ENCODE peak calls at places on chromosomes 12 and 14, in four cellular contexts. One of them, this sample, is unnamed.
A peak's percentile ranks its signal among the peaks of the same experiment; 100 is the strongest.

GRCh38 chr14:96080571-96080970 is 41.4 kb downstream of the C14orf132 start:
- DNase-seq in IMR-90: no peak
- DNase-seq in gastrocnemius medialis: no peak
- DNase-seq in heart left ventricle: no peak
- DNase-seq in this sample: no peak

GRCh38 chr12:57008113-57008687 is 1.9 kb upstream of the ZBTB39 start:
- DNase-seq in IMR-90: peak; percentile 82
- DNase-seq in gastrocnemius medialis: no peak
- DNase-seq in heart left ventricle: no peak
- DNase-seq in this sample: peak; percentile 65

GRCh38 chr14:58871972-58872530 is 234.3 kb downstream of the DACT1 start:
- DNase-seq in IMR-90: peak; percentile 38
- DNase-seq in gastrocnemius medialis: no peak
- DNase-seq in heart left ventricle: no peak
- DNase-seq in this sample: no peak

GRCh38 chr14:60658116-60658515 is 8.8 kb upstream of the SIX1 start:
- DNase-seq in IMR-90: no peak
- DNase-seq in gastrocnemius medialis: no peak
- DNase-seq in heart left ventricle: no peak
- DNase-seq in this sample: no peak

GRCh38 chr12:91361864-91362263 is 179.2 kb upstream of the DCN start:
- DNase-seq in IMR-90: peak; percentile 60
- DNase-seq in gastrocnemius medialis: no peak
- DNase-seq in heart left ventricle: no peak
- DNase-seq in this sample: peak; percentile 9

GRCh38 chr12:2801044-2801783 is 6.4 kb downstream of the FKBP4 start:
- DNase-seq in IMR-90: no peak
- DNase-seq in gastrocnemius medialis: no peak
- DNase-seq in heart left ventricle: no peak
- DNase-seq in this sample: no peak

GRCh38 chr14:83463500-83464098 is 1929.9 kb upstream of the SEL1L start:
- DNase-seq in IMR-90: peak; percentile 70
- DNase-seq in gastrocnemius medialis: no peak
- DNase-seq in heart left ventricle: no peak
- DNase-seq in this sample: peak; percentile 0

GRCh38 chr12:80912906-80913769 is 24.6 kb downstream of the LIN7A start:
- DNase-seq in IMR-90: no peak
- DNase-seq in gastrocnemius medialis: no peak
- DNase-seq in heart left ventricle: no peak
- DNase-seq in this sample: no peak

GRCh38 chr14:61537567-61538463 is 157.5 kb upstream of the HIF1A start:
- DNase-seq in IMR-90: peak; percentile 90
- DNase-seq in gastrocnemius medialis: no peak
- DNase-seq in heart left ventricle: no peak
- DNase-seq in this sample: no peak

GRCh38 chr12:12358528-12358927 is 1.6 kb downstream of the BORCS5 start:
- DNase-seq in IMR-90: no peak
- DNase-seq in gastrocnemius medialis: no peak
- DNase-seq in heart left ventricle: no peak
- DNase-seq in this sample: no peak

GRCh38 chr12:55940065-55940732 is 9.2 kb downstream of the DGKA start:
- DNase-seq in IMR-90: peak; percentile 81
- DNase-seq in gastrocnemius medialis: peak; percentile 75
- DNase-seq in heart left ventricle: peak; percentile 84
- DNase-seq in this sample: peak; percentile 81

GRCh38 chr12:112822056-112822455 is 30.5 kb downstream of the RPH3A start:
- DNase-seq in IMR-90: no peak
- DNase-seq in gastrocnemius medialis: no peak
- DNase-seq in heart left ventricle: no peak
- DNase-seq in this sample: no peak

GRCh38 chr14:35158951-35159653 is 36.8 kb downstream of the PRORP start:
- DNase-seq in IMR-90: peak; percentile 31
- DNase-seq in gastrocnemius medialis: no peak
- DNase-seq in heart left ventricle: no peak
- DNase-seq in this sample: no peak

GRCh38 chr12:38998887-38999482 is 93.6 kb upstream of the CPNE8 start:
- DNase-seq in IMR-90: no peak
- DNase-seq in gastrocnemius medialis: no peak
- DNase-seq in heart left ventricle: no peak
- DNase-seq in this sample: no peak

GRCh38 chr14:85556263-85556662 is 26.3 kb downstream of the FLRT2 start:
- DNase-seq in IMR-90: no peak
- DNase-seq in gastrocnemius medialis: no peak
- DNase-seq in heart left ventricle: no peak
- DNase-seq in this sample: no peak

GRCh38 chr12:3752741-3753486 is at the start of gene CRACR2A:
- DNase-seq in IMR-90: peak; percentile 31
- DNase-seq in gastrocnemius medialis: peak; percentile 38
- DNase-seq in heart left ventricle: peak; percentile 80
- DNase-seq in this sample: no peak

GRCh38 chr14:89214221-89214965 is 202.6 kb downstream of the FOXN3 start:
- DNase-seq in IMR-90: no peak
- DNase-seq in gastrocnemius medialis: peak; percentile 49
- DNase-seq in heart left ventricle: peak; percentile 87
- DNase-seq in this sample: no peak

GRCh38 chr14:90276627-90277367 is 20.4 kb downstream of the PSMC1 start:
- DNase-seq in IMR-90: peak; percentile 13
- DNase-seq in gastrocnemius medialis: no peak
- DNase-seq in heart left ventricle: no peak
- DNase-seq in this sample: peak; percentile 68

GRCh38 chr12:14743061-14743460 is 46.7 kb upstream of the GUCY2C start:
- DNase-seq in IMR-90: no peak
- DNase-seq in gastrocnemius medialis: no peak
- DNase-seq in heart left ventricle: no peak
- DNase-seq in this sample: no peak

GRCh38 chr14:20757963-20758362 is 10.2 kb upstream of the EDDM3B start:
- DNase-seq in IMR-90: no peak
- DNase-seq in gastrocnemius medialis: no peak
- DNase-seq in heart left ventricle: no peak
- DNase-seq in this sample: no peak

DNA sequence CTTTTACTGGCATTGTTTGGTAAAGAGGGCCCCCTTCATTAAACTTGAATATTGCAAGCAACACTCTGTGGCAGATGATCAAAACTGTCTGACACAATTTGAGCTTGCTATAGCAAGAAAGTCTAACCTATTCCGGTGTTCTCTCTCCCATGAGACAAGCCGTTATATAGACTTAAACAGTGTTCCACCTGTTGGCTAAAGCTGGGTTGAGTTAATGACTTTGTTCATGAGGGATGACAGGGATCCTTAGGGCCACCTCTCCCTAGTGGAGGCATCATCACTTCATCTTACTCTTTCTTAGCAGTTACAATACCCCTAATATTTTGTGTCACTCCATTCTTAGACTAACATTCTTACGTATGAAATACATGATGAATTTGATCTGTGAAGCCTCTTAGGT is 3.8 kb downstream of the EIF5 start:
- DNase-seq in IMR-90: no peak
- DNase-seq in gastrocnemius medialis: no peak
- DNase-seq in heart left ventricle: no peak
- DNase-seq in this sample: no peak
- TF ChIP-seq POLR2A in IMR-90: no peak
- TF ChIP-seq POLR2A in gastrocnemius medialis: no peak
- TF ChIP-seq POLR2A in heart left ventricle: no peak
- TF ChIP-seq POLR2A in this sample: no peak

GRCh38 chr12:1662761-1663439 is 28.0 kb upstream of the ADIPOR2 start:
- DNase-seq in IMR-90: no peak
- DNase-seq in gastrocnemius medialis: peak; percentile 27
- DNase-seq in heart left ventricle: no peak
- DNase-seq in this sample: no peak

GRCh38 chr12:1665366-1665765 is 25.5 kb upstream of the ADIPOR2 start:
- DNase-seq in IMR-90: no peak
- DNase-seq in gastrocnemius medialis: no peak
- DNase-seq in heart left ventricle: no peak
- DNase-seq in this sample: no peak

GRCh38 chr12:1660304-1661187 is 30.3 kb upstream of the ADIPOR2 start:
- DNase-seq in IMR-90: no peak
- DNase-seq in gastrocnemius medialis: peak; percentile 67
- DNase-seq in heart left ventricle: no peak
- DNase-seq in this sample: no peak

GRCh38 chr12:1663440-1664132 is 27.3 kb upstream of the ADIPOR2 start:
- DNase-seq in IMR-90: no peak
- DNase-seq in gastrocnemius medialis: no peak
- DNase-seq in heart left ventricle: no peak
- DNase-seq in this sample: no peak

GRCh38 chr12:1661553-1662335 is 29.1 kb upstream of the ADIPOR2 start:
- DNase-seq in IMR-90: peak; percentile 82
- DNase-seq in gastrocnemius medialis: peak; percentile 80
- DNase-seq in heart left ventricle: peak; percentile 94
- DNase-seq in this sample: peak; percentile 97
- TF ChIP-seq POLR2A in IMR-90: no peak
- TF ChIP-seq POLR2A in gastrocnemius medialis: peak; percentile 57
- TF ChIP-seq POLR2A in heart left ventricle: peak; percentile 60
- TF ChIP-seq POLR2A in this sample: peak; percentile 28

GRCh38 chr12:49671051-49671765 is 36.0 kb downstream of the FMNL3 start:
- DNase-seq in IMR-90: no peak
- DNase-seq in gastrocnemius medialis: no peak
- DNase-seq in heart left ventricle: peak; percentile 59
- DNase-seq in this sample: no peak

GRCh38 chr12:49675137-49675536 is 32.1 kb downstream of the FMNL3 start:
- DNase-seq in IMR-90: no peak
- DNase-seq in gastrocnemius medialis: no peak
- DNase-seq in heart left ventricle: no peak
- DNase-seq in this sample: no peak

GRCh38 chr12:49674318-49674985 is 32.8 kb downstream of the FMNL3 start:
- DNase-seq in IMR-90: peak; percentile 41
- DNase-seq in gastrocnemius medialis: no peak
- DNase-seq in heart left ventricle: peak; percentile 60
- DNase-seq in this sample: no peak

GRCh38 chr12:49672351-49673181 is 34.6 kb downstream of the FMNL3 start:
- DNase-seq in IMR-90: no peak
- DNase-seq in gastrocnemius medialis: no peak
- DNase-seq in heart left ventricle: no peak
- DNase-seq in this sample: no peak

GRCh38 chr12:49673446-49674317 is 33.5 kb downstream of the FMNL3 start:
- DNase-seq in IMR-90: peak; percentile 94
- DNase-seq in gastrocnemius medialis: peak; percentile 90
- DNase-seq in heart left ventricle: peak; percentile 96
- DNase-seq in this sample: peak; percentile 67
- TF ChIP-seq POLR2A in IMR-90: peak; percentile 76
- TF ChIP-seq POLR2A in gastrocnemius medialis: peak; percentile 54
- TF ChIP-seq POLR2A in heart left ventricle: peak; percentile 81
- TF ChIP-seq POLR2A in this sample: peak; percentile 26

DNA sequence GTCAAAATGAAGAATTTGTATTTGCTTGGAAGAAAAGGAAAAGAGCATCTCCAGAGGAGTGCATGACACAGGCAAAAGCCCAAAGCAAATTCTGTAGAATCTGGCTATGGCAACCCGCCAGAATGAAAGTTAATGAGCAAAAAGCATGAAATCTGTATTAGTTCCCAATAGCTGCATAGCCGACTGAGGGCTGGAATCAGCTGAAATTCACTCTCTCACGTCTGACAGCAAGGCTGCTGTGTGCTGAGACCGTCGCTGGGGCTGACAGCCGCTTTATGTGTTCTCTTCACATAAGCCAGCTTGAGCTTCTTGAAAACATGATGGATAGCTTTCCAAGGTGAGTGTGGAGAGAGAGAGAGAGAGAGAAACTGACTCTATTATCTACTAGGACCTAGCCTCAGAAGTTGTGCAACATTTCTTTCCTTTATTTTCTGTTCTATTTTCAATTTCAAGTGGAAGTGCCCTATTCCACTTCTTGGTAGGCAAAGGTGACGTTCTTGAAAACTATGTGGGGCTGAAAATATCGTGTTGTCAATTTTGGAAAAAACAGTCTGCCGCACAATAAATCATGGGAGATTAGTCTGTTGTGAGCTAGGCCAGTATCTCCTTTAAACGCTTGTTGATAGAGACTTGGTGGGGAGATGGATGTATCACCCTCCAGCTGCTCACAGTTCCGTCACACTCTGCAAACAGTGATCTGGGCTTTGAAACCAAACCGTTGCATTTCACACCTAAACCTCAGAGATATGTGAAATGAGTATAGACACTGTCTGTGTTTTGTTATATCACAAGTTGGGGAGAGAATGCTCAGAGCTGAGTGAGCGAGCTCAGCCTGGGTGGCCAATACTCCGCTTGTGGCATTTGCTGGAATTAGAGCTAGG is 74.8 kb upstream of the ST8SIA1 start:
- DNase-seq in IMR-90: no peak
- DNase-seq in gastrocnemius medialis: no peak
- DNase-seq in heart left ventricle: no peak
- DNase-seq in this sample: no peak
- TF ChIP-seq POLR2A in IMR-90: no peak
- TF ChIP-seq POLR2A in gastrocnemius medialis: no peak
- TF ChIP-seq POLR2A in heart left ventricle: no peak
- TF ChIP-seq POLR2A in this sample: no peak

This sample was measured in H54.